ENCODE peak calls at places on chromosomes 7 and 10, in six cellular contexts. U is K562, X is HepG2, L is GM12878, B is H1, R is GM12892. P is an unnamed sample.

GRCh38 chr7:26863504-26864308 is 684 bp downstream of the SKAP2 start:
- DNase-seq in X (peak), B (no peak), R (no peak), L (peak), U (peak), P (no peak)

GRCh38 chr10:4226941-4227540 is 442.0 kb upstream of the KLF6 start:
- DNase-seq in L (no peak), X (no peak), B (no peak), R (no peak), U (no peak), P (no peak)

GRCh38 chr10:15710455-15710854 is 9.3 kb downstream of the ITGA8 start:
- DNase-seq in B (no peak), U (no peak), L (no peak), R (no peak), X (no peak), P (no peak)

GRCh38 chr10:3452234-3452633 is 279.7 kb upstream of the PITRM1 start:
- DNase-seq in L (no peak), X (no peak), U (no peak), R (no peak), B (no peak), P (no peak)

GRCh38 chr7:37832194-37832593 is 16.2 kb upstream of the NME8 start:
- DNase-seq in L (no peak), X (no peak), U (no peak), R (no peak), B (no peak), P (no peak)

GRCh38 chr7:43905209-43905946 is 1.0 kb downstream of the URGCP start:
- DNase-seq in R (no peak), B (no peak), L (no peak), X (peak), U (no peak), P (no peak)

GRCh38 chr7:151491859-151492258 is 27.8 kb downstream of the RHEB start:
- DNase-seq in B (no peak), U (no peak), X (peak), L (no peak), R (no peak), P (no peak)

GRCh38 chr7:106504620-106505019 is 156.3 kb downstream of the CCDC71L start:
- DNase-seq in U (no peak), R (no peak), X (no peak), L (no peak), B (no peak), P (no peak)

GRCh38 chr7:50502947-50503346 is 52.8 kb upstream of the FIGNL1 start:
- DNase-seq in U (no peak), X (no peak), L (no peak), B (no peak), R (no peak), P (no peak)

GRCh38 chr7:106768324-106768751 is 96.7 kb upstream of the PIK3CG start:
- DNase-seq in R (no peak), X (no peak), U (no peak), L (peak), B (no peak), P (no peak)

GRCh38 chr7:43585521-43585920 is 2.6 kb downstream of the STK17A start:
- DNase-seq in R (no peak), B (no peak), U (no peak), X (peak), L (no peak), P (no peak)

GRCh38 chr10:68086011-68086410 is 10.9 kb upstream of the HERC4 start:
- DNase-seq in L (no peak), R (no peak), U (no peak), X (no peak), B (no peak), P (no peak)

GRCh38 chr10:4337581-4337980 is 488.4 kb upstream of the AKR1E2 start:
- DNase-seq in X (no peak), U (no peak), B (no peak), L (no peak), R (no peak), P (no peak)

GRCh38 chr7:158395780-158396214 is 191.8 kb downstream of the PTPRN2 start:
- DNase-seq in U (no peak), B (peak), R (no peak), L (no peak), X (no peak), P (no peak)

GRCh38 chr7:140005754-140006503 is 56.8 kb downstream of the PARP12 start:
- DNase-seq in B (peak), X (peak), L (no peak), R (no peak), U (peak), P (no peak)

GRCh38 chr7:82701941-82702340 is 258.4 kb upstream of the CACNA2D1 start:
- DNase-seq in U (no peak), L (no peak), X (no peak), R (no peak), B (no peak), P (no peak)

GRCh38 chr7:118195837-118196474 is 12.0 kb downstream of the LSM8 start:
- DNase-seq in X (peak), L (no peak), R (no peak), B (peak), U (peak), P (no peak)

GRCh38 chr10:114309111-114309651 is 70.1 kb downstream of the VWA2 start:
- DNase-seq in B (no peak), U (no peak), R (no peak), L (no peak), X (no peak), P (no peak)

GRCh38 chr7:70612811-70613210 is 519.1 kb upstream of the GALNT17 start:
- DNase-seq in X (no peak), B (no peak), U (no peak), L (no peak), R (no peak), P (no peak)

GRCh38 chr7:44733708-44734481 is 14.8 kb upstream of the ZMIZ2 start:
- DNase-seq in B (no peak), X (no peak), U (no peak), R (no peak), L (no peak), P (no peak)

GRCh38 chr7:2355079-2356008 is 717 bp downstream of the EIF3B start:
- DNase-seq in X (no peak), B (peak), L (no peak), U (peak), R (no peak), P (no peak)

GRCh38 chr10:60414877-60415585 is 25.4 kb upstream of the ANK3 start:
- DNase-seq in L (no peak), X (no peak), U (no peak), R (no peak), B (no peak), P (no peak)

GRCh38 chr10:79327090-79327457 is 20.2 kb upstream of the PPIF start:
- DNase-seq in L (no peak), B (no peak), R (no peak), X (no peak), U (no peak), P (no peak)

GRCh38 chr7:114911411-114911810 is 10.5 kb upstream of the MDFIC start:
- DNase-seq in U (no peak), X (no peak), B (no peak), L (no peak), R (no peak), P (no peak)

GRCh38 chr10:54904833-54905232 is 103.8 kb upstream of the PCDH15 start:
- DNase-seq in B (no peak), U (no peak), X (no peak), R (no peak), L (no peak), P (no peak)

GRCh38 chr10:36462194-36462593 is 663.2 kb upstream of the ANKRD30A start:
- DNase-seq in U (no peak), X (no peak), L (no peak), R (no peak), B (no peak), P (no peak)

GRCh38 chr7:143318661-143319060 is 2.8 kb downstream of the CLCN1 start:
- DNase-seq in L (no peak), R (no peak), X (peak), U (no peak), B (no peak), P (no peak)

GRCh38 chr7:157490465-157490912 is 153.7 kb downstream of the DNAJB6 start:
- DNase-seq in L (peak), X (peak), R (no peak), B (no peak), U (peak), P (no peak)

GRCh38 chr10:61896854-61897661 is 4.4 kb upstream of the ARID5B start:
- DNase-seq in U (peak), X (peak), B (peak), R (peak), L (peak), P (peak)

DNA sequence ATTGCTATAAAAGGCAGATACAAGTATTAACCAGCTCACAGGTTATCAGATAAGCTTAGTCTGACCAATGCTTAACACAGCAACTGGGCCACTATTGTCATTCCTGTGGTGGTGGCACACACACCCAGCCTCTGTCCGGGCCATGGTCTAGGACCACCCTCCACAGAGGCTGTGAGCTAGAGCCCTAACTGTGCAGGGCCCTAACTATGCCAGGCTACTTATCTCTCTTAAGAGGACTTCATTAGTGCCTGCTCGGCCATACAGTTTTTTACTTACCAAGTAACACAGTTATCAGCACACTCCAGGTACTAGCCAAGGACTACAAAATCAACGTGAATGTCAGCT is 2.1 kb upstream of the EGFR start:
- DNase-seq in R (no peak), X (no peak), B (no peak), L (no peak), U (no peak), P (no peak)
- TF ChIP-seq TAF1 in R (no peak), X (no peak), B (no peak), L (no peak), U (no peak), P (no peak)

GRCh38 chr7:141551080-141551772 is at the start of gene AGK:
- DNase-seq in R (peak), B (peak), L (no peak), X (peak), U (peak), P (peak)
- TF ChIP-seq POLR2A in R (peak), B (peak), L (peak), X (peak), U (peak), P (peak)

GRCh38 chr10:111076191-111076681 is 593 bp upstream of the ADRA2A start:
- DNase-seq in B (peak), X (no peak), U (peak), R (peak), L (no peak), P (peak)

GRCh38 chr10:111076682-111077661 is at the start of gene ADRA2A:
- DNase-seq in U (no peak), L (no peak), X (no peak), R (no peak), B (peak), P (peak)

GRCh38 chr10:111078505-111079185 is 1.8 kb downstream of the ADRA2A start:
- DNase-seq in X (no peak), U (no peak), B (peak), R (no peak), L (no peak), P (no peak)

GRCh38 chr10:111079241-111079760 is 2.5 kb downstream of the ADRA2A start:
- DNase-seq in B (no peak), R (no peak), L (no peak), U (no peak), X (no peak), P (no peak)

DNA sequence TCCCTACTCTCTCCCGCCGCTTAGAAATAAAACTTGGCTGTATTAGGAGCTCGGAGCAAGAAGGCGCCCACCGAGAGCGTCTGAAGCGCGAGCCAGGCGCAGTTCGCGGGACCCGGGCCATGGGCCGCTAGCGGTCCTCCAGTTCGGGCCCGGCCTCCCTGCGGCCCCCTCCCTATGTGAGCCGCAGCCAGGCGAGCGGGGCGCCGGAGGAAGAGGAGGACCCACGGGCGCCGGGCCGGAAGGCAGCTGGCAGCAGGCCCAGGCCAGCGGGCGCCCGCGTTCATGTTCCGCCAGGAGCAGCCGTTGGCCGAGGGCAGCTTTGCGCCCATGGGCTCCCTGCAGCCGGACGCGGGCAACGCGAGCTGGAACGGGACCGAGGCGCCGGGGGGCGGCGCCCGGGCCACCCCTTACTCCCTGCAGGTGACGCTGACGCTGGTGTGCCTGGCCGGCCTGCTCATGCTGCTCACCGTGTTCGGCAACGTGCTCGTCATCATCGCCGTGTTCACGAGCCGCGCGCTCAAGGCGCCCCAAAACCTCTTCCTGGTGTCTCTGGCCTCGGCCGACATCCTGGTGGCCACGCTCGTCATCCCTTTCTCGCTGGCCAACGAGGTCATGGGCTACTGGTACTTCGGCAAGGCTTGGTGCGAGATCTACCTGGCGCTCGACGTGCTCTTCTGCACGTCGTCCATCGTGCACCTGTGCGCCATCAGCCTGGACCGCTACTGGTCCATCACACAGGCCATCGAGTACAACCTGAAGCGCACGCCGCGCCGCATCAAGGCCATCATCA is 1.1 kb downstream of the ADRA2A start:
- DNase-seq in B (peak), L (no peak), R (no peak), X (no peak), U (no peak), P (no peak)
- TF ChIP-seq TAF1 in B (no peak), L (no peak), R (no peak), X (no peak), U (no peak), P (no peak)

DNA sequence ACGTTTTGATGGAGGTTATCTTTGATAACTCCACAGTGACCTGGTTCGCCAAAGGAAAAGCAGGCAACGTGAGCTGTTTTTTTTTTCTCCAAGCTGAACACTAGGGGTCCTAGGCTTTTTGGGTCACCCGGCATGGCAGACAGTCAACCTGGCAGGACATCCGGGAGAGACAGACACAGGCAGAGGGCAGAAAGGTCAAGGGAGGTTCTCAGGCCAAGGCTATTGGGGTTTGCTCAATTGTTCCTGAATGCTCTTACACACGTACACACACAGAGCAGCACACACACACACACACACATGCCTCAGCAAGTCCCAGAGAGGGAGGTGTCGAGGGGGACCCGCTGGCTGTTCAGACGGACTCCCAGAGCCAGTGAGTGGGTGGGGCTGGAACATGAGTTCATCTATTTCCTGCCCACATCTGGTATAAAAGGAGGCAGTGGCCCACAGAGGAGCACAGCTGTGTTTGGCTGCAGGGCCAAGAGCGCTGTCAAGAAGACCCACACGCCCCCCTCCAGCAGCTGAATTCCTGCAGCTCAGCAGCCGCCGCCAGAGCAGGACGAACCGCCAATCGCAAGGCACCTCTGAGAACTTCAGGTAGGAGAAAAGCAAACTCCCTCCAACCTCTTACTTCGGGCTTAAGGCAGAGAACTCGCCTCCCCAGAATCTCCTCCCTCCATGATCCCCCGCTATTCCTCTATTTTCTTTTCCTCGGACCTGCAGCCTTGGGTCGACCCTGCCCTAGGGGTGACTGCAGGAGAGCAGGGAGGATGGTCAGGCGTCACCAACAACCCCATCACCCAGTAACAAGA is at the start of gene SERPINE1:
- DNase-seq in B (peak), R (peak), L (peak), X (peak), U (peak), P (peak)
- TF ChIP-seq POLR2A in B (no peak), R (peak), L (peak), X (peak), U (peak), P (peak)

GRCh38 chr7:92904292-92905131 is 68.1 kb upstream of the CDK6 start:
- DNase-seq in X (peak), L (peak), R (peak), B (no peak), U (peak), P (peak)
- TF ChIP-seq TAF1 in X (no peak), L (peak), R (no peak), B (no peak), U (peak), P (no peak)